ENCODE peak calls at places on chromosomes 11 and 22, in four cellular contexts. One of them, this sample, is unnamed.

GRCh38 chr11:81098471-81098870 is 1635.2 kb downstream of the FAM181B start:
- DNase-seq in CD8-positive, alpha-beta T cell: no peak
- DNase-seq in Calu3: no peak
- DNase-seq in astrocyte of the cerebellum: no peak
- DNase-seq in this sample: no peak

GRCh38 chr22:23068832-23069385 is 1.4 kb upstream of the GNAZ start:
- DNase-seq in Calu3: no peak
- DNase-seq in astrocyte of the cerebellum: no peak
- DNase-seq in CD8-positive, alpha-beta T cell: no peak
- DNase-seq in this sample: no peak

GRCh38 chr11:1218788-1219445 is 3.9 kb upstream of the MUC5B start:
- DNase-seq in astrocyte of the cerebellum: no peak
- DNase-seq in CD8-positive, alpha-beta T cell: no peak
- DNase-seq in Calu3: no peak
- DNase-seq in this sample: no peak

GRCh38 chr22:26800858-26801257 is 143.5 kb downstream of the MIAT start:
- DNase-seq in CD8-positive, alpha-beta T cell: no peak
- DNase-seq in astrocyte of the cerebellum: no peak
- DNase-seq in Calu3: peak; percentile 3
- DNase-seq in this sample: no peak

GRCh38 chr11:109309153-109309552 is 112.8 kb upstream of the C11orf87 start:
- DNase-seq in Calu3: no peak
- DNase-seq in CD8-positive, alpha-beta T cell: no peak
- DNase-seq in astrocyte of the cerebellum: peak; percentile 55
- DNase-seq in this sample: no peak

GRCh38 chr11:110130642-110131238 is 37.5 kb downstream of the ZC3H12C start:
- DNase-seq in astrocyte of the cerebellum: peak; percentile 23
- DNase-seq in Calu3: no peak
- DNase-seq in CD8-positive, alpha-beta T cell: no peak
- DNase-seq in this sample: no peak

GRCh38 chr11:1656061-1656441 is 26.5 kb downstream of the KRTAP5-5 start:
- DNase-seq in astrocyte of the cerebellum: no peak
- DNase-seq in CD8-positive, alpha-beta T cell: no peak
- DNase-seq in Calu3: no peak
- DNase-seq in this sample: no peak

GRCh38 chr11:46345131-46345597 is 2.1 kb upstream of the DGKZ start:
- DNase-seq in astrocyte of the cerebellum: no peak
- DNase-seq in CD8-positive, alpha-beta T cell: no peak
- DNase-seq in Calu3: no peak
- DNase-seq in this sample: no peak

GRCh38 chr11:7514099-7514725 is 413 bp downstream of the PPFIBP2 start:
- DNase-seq in Calu3: peak; percentile 8
- DNase-seq in astrocyte of the cerebellum: no peak
- DNase-seq in CD8-positive, alpha-beta T cell: peak; percentile 18
- DNase-seq in this sample: no peak

GRCh38 chr22:45310331-45311032 is 748 bp downstream of the FAM118A start:
- DNase-seq in Calu3: no peak
- DNase-seq in astrocyte of the cerebellum: no peak
- DNase-seq in CD8-positive, alpha-beta T cell: peak; percentile 17
- DNase-seq in this sample: no peak

GRCh38 chr11:119316729-119317591 is at the start of gene MCAM:
- DNase-seq in CD8-positive, alpha-beta T cell: no peak
- DNase-seq in astrocyte of the cerebellum: no peak
- DNase-seq in Calu3: no peak
- DNase-seq in this sample: peak; percentile 80

GRCh38 chr11:1035577-1036283 is 788 bp downstream of the MUC6 start:
- DNase-seq in astrocyte of the cerebellum: no peak
- DNase-seq in Calu3: no peak
- DNase-seq in CD8-positive, alpha-beta T cell: no peak
- DNase-seq in this sample: no peak

GRCh38 chr11:75506827-75507226 is 18.9 kb downstream of the GDPD5 start:
- DNase-seq in CD8-positive, alpha-beta T cell: no peak
- DNase-seq in Calu3: no peak
- DNase-seq in astrocyte of the cerebellum: no peak
- DNase-seq in this sample: no peak

GRCh38 chr22:19178065-19178658 is 374 bp downstream of the SLC25A1 start:
- DNase-seq in astrocyte of the cerebellum: no peak
- DNase-seq in Calu3: peak; percentile 64
- DNase-seq in CD8-positive, alpha-beta T cell: peak; percentile 58
- DNase-seq in this sample: no peak

GRCh38 chr22:19180234-19180633 is 1.7 kb upstream of the SLC25A1 start:
- DNase-seq in astrocyte of the cerebellum: no peak
- DNase-seq in Calu3: no peak
- DNase-seq in CD8-positive, alpha-beta T cell: no peak
- DNase-seq in this sample: no peak

GRCh38 chr22:19180740-19181410 is 2.3 kb upstream of the SLC25A1 start:
- DNase-seq in astrocyte of the cerebellum: no peak
- DNase-seq in Calu3: no peak
- DNase-seq in CD8-positive, alpha-beta T cell: no peak
- DNase-seq in this sample: no peak

GRCh38 chr22:19178659-19179471 is at the start of gene SLC25A1:
- DNase-seq in CD8-positive, alpha-beta T cell: peak; percentile 74
- DNase-seq in Calu3: peak; percentile 96
- DNase-seq in astrocyte of the cerebellum: peak; percentile 32
- DNase-seq in this sample: peak; percentile 92

DNA sequence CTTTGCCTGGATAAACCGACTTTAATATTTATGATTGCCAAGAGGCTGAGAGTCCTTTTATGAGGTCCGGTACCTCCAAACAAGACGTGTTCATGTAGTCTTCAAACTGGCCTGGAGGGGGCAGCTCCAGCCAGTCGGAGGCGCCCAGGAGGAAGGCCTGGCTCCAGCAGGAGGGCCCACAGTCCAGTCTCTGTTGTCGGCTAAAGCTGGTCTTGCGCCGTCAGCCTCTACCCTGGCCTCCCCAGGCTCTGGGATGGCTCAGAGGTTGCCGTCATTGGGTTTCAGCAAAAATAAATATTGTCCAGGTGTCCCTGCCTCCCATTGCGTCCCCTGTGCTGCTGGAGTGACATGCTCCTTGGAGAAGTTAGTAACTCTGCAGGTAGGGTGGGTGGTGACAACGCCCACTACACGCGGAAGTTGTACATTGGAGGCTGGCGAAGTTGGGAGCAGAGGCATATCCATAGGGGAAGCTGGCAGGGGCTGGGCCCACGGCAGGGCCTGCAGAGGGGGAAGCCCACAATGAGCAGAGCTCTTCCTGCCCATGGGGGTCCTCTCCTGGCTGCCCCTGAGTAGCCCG is 1.0 kb upstream of the SLC25A1 start:
- DNase-seq in astrocyte of the cerebellum: peak; percentile 65
- DNase-seq in CD8-positive, alpha-beta T cell: peak; percentile 29
- DNase-seq in Calu3: peak; percentile 82
- DNase-seq in this sample: peak; percentile 62
- TF ChIP-seq CTCF in astrocyte of the cerebellum: peak; percentile 74
- TF ChIP-seq CTCF in CD8-positive, alpha-beta T cell: peak; percentile 40
- TF ChIP-seq CTCF in Calu3: peak; percentile 74
- TF ChIP-seq CTCF in this sample: peak; percentile 71

GRCh38 chr22:33302049-33302545 is 243.9 kb upstream of the SYN3 start:
- DNase-seq in CD8-positive, alpha-beta T cell: peak; percentile 28
- DNase-seq in astrocyte of the cerebellum: peak; percentile 33
- DNase-seq in Calu3: peak; percentile 92
- DNase-seq in this sample: peak; percentile 29

GRCh38 chr22:33302549-33302948 is 244.4 kb upstream of the SYN3 start:
- DNase-seq in astrocyte of the cerebellum: no peak
- DNase-seq in Calu3: no peak
- DNase-seq in CD8-positive, alpha-beta T cell: no peak
- DNase-seq in this sample: no peak

GRCh38 chr22:33300165-33300564 is 242.0 kb upstream of the SYN3 start:
- DNase-seq in astrocyte of the cerebellum: no peak
- DNase-seq in Calu3: no peak
- DNase-seq in CD8-positive, alpha-beta T cell: no peak
- DNase-seq in this sample: no peak

GRCh38 chr22:33296941-33297340 is 238.8 kb upstream of the SYN3 start:
- DNase-seq in CD8-positive, alpha-beta T cell: no peak
- DNase-seq in astrocyte of the cerebellum: no peak
- DNase-seq in Calu3: no peak
- DNase-seq in this sample: no peak

GRCh38 chr22:33299245-33299956 is 241.2 kb upstream of the SYN3 start:
- DNase-seq in CD8-positive, alpha-beta T cell: no peak
- DNase-seq in astrocyte of the cerebellum: no peak
- DNase-seq in Calu3: no peak
- DNase-seq in this sample: no peak
- TF ChIP-seq CTCF in CD8-positive, alpha-beta T cell: no peak
- TF ChIP-seq CTCF in astrocyte of the cerebellum: no peak
- TF ChIP-seq CTCF in Calu3: no peak
- TF ChIP-seq CTCF in this sample: no peak

GRCh38 chr22:41447435-41448188 is 1.0 kb upstream of the TOB2 start:
- DNase-seq in astrocyte of the cerebellum: no peak
- DNase-seq in Calu3: peak; percentile 68
- DNase-seq in CD8-positive, alpha-beta T cell: peak; percentile 50
- DNase-seq in this sample: no peak

GRCh38 chr22:41449321-41449720 is 2.7 kb upstream of the TOB2 start:
- DNase-seq in CD8-positive, alpha-beta T cell: no peak
- DNase-seq in Calu3: no peak
- DNase-seq in astrocyte of the cerebellum: no peak
- DNase-seq in this sample: no peak

GRCh38 chr22:41446057-41446501 is 522 bp downstream of the TOB2 start:
- DNase-seq in CD8-positive, alpha-beta T cell: no peak
- DNase-seq in astrocyte of the cerebellum: no peak
- DNase-seq in Calu3: peak; percentile 31
- DNase-seq in this sample: no peak

GRCh38 chr22:41446639-41447434 is at the start of gene TOB2:
- DNase-seq in Calu3: peak; percentile 97
- DNase-seq in CD8-positive, alpha-beta T cell: peak; percentile 94
- DNase-seq in astrocyte of the cerebellum: peak; percentile 76
- DNase-seq in this sample: no peak

GRCh38 chr22:41448189-41448808 is 1.7 kb upstream of the TOB2 start:
- DNase-seq in Calu3: peak; percentile 94
- DNase-seq in CD8-positive, alpha-beta T cell: peak; percentile 86
- DNase-seq in astrocyte of the cerebellum: peak; percentile 99
- DNase-seq in this sample: no peak
- TF ChIP-seq CTCF in Calu3: no peak
- TF ChIP-seq CTCF in CD8-positive, alpha-beta T cell: no peak
- TF ChIP-seq CTCF in astrocyte of the cerebellum: no peak
- TF ChIP-seq CTCF in this sample: no peak

GRCh38 chr11:117480221-117480620 is 152.6 kb downstream of the CEP164 start:
- DNase-seq in Calu3: no peak
- DNase-seq in astrocyte of the cerebellum: no peak
- DNase-seq in CD8-positive, alpha-beta T cell: no peak
- DNase-seq in this sample: no peak

GRCh38 chr11:117478926-117479325 is 151.3 kb downstream of the CEP164 start:
- DNase-seq in Calu3: no peak
- DNase-seq in astrocyte of the cerebellum: no peak
- DNase-seq in CD8-positive, alpha-beta T cell: no peak
- DNase-seq in this sample: no peak

GRCh38 chr11:117478126-117478856 is 150.6 kb downstream of the CEP164 start:
- DNase-seq in astrocyte of the cerebellum: no peak
- DNase-seq in CD8-positive, alpha-beta T cell: no peak
- DNase-seq in Calu3: no peak
- DNase-seq in this sample: no peak

GRCh38 chr11:117477721-117478120 is 150.1 kb downstream of the CEP164 start:
- DNase-seq in CD8-positive, alpha-beta T cell: no peak
- DNase-seq in astrocyte of the cerebellum: no peak
- DNase-seq in Calu3: no peak
- DNase-seq in this sample: no peak

GRCh38 chr11:117479372-117479771 is 151.7 kb downstream of the CEP164 start:
- DNase-seq in Calu3: no peak
- DNase-seq in astrocyte of the cerebellum: no peak
- DNase-seq in CD8-positive, alpha-beta T cell: no peak
- DNase-seq in this sample: no peak
- TF ChIP-seq CTCF in Calu3: no peak
- TF ChIP-seq CTCF in astrocyte of the cerebellum: no peak
- TF ChIP-seq CTCF in CD8-positive, alpha-beta T cell: no peak
- TF ChIP-seq CTCF in this sample: peak; percentile 17

DNA sequence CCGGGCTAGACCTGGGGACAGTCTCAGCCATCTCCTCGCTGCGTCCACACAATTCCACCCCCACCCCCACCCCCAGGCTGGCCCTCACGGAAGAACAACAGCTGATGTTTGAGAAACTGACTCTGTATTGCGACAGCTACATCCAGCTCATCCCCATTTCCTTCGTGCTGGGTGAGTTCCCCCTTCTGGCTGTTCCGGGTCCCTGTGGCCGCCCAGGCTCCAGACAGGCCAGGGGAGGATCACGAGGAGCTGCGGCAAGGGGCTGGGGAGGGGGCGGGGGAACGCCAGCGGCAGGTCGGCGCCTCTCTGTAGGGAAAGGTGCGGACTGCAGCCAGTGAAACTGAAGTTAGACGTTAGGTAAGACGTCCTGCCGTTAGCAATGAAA is 4.9 kb downstream of the BEST1 start:
- DNase-seq in Calu3: no peak
- DNase-seq in astrocyte of the cerebellum: no peak
- DNase-seq in CD8-positive, alpha-beta T cell: no peak
- DNase-seq in this sample: no peak
- TF ChIP-seq CTCF in Calu3: no peak
- TF ChIP-seq CTCF in astrocyte of the cerebellum: no peak
- TF ChIP-seq CTCF in CD8-positive, alpha-beta T cell: no peak
- TF ChIP-seq CTCF in this sample: no peak

GRCh38 chr11:11400635-11401232 is 47.7 kb upstream of the CSNK2A3 start:
- DNase-seq in astrocyte of the cerebellum: no peak
- DNase-seq in CD8-positive, alpha-beta T cell: no peak
- DNase-seq in Calu3: peak; percentile 21
- DNase-seq in this sample: no peak
- TF ChIP-seq CTCF in astrocyte of the cerebellum: no peak
- TF ChIP-seq CTCF in CD8-positive, alpha-beta T cell: no peak
- TF ChIP-seq CTCF in Calu3: no peak
- TF ChIP-seq CTCF in this sample: no peak

This sample was measured in D721Med.